ENCODE peak calls at places on chromosomes 7 and 10, in eight cellular contexts. V, P, E, H, O, F, C and W are unnamed samples. For H3K27me3, H3K9me3 and H3K4me1, the result is how much of the 10 kb centered on the place peaks cover.

GRCh38 chr10:102714621-102715455 is at the start of gene SFXN2:
- DNase-seq in F (peak), H (no peak), V (no peak), P (peak), C (no peak), O (peak), E (peak), W (peak)

GRCh38 chr10:63720689-63721088 is 199.5 kb downstream of the REEP3 start:
- DNase-seq in F (no peak), H (no peak), O (no peak), C (no peak), E (no peak), P (no peak), V (no peak), W (no peak)

GRCh38 chr10:49228677-49229076 is 40.5 kb upstream of the TMEM273 start:
- DNase-seq in O (no peak), H (no peak), C (no peak), F (no peak), V (no peak), E (no peak), P (no peak), W (no peak)

GRCh38 chr7:130881091-130881798 is 147.2 kb upstream of the KLF14 start:
- DNase-seq in O (no peak), C (no peak), E (no peak), F (no peak), P (no peak), H (peak), V (no peak), W (no peak)

GRCh38 chr7:158277219-158278141 is 310.1 kb downstream of the PTPRN2 start:
- DNase-seq in F (no peak), C (no peak), E (no peak), V (no peak), P (peak), H (no peak), O (no peak), W (peak)

GRCh38 chr7:44849277-44850210 is 1.7 kb upstream of the H2AZ2 start:
- DNase-seq in V (no peak), O (no peak), E (no peak), H (no peak), F (peak), P (no peak), C (no peak), W (no peak)

GRCh38 chr10:117980216-117980615 is 66.5 kb downstream of the RAB11FIP2 start:
- DNase-seq in V (no peak), E (no peak), P (no peak), F (no peak), H (peak), C (peak), O (no peak), W (no peak)

GRCh38 chr10:59099536-59099935 is 76.9 kb upstream of the PHYHIPL start:
- DNase-seq in C (no peak), V (peak), F (no peak), E (no peak), H (no peak), O (no peak), P (no peak), W (no peak)

GRCh38 chr10:44863344-44864041 is 47.6 kb upstream of the TMEM72 start:
- DNase-seq in F (peak), H (no peak), E (peak), V (no peak), P (no peak), O (no peak), C (no peak), W (no peak)

GRCh38 chr7:44309271-44310091 is 15.9 kb downstream of the CAMK2B start:
- DNase-seq in C (peak), E (peak), P (peak), H (no peak), F (peak), O (peak), V (peak), W (peak)

GRCh38 chr7:3068568-3068967 is 24.9 kb upstream of the CARD11 start:
- DNase-seq in V (no peak), F (no peak), C (no peak), P (no peak), E (no peak), O (no peak), H (no peak), W (no peak)

GRCh38 chr7:31444196-31444595 is 69.7 kb upstream of the ITPRID1 start:
- DNase-seq in O (no peak), E (no peak), F (no peak), V (no peak), H (no peak), C (no peak), P (no peak), W (no peak)

GRCh38 chr7:116177009-116177408 is 33.3 kb upstream of the TES start:
- DNase-seq in E (no peak), O (no peak), F (no peak), C (no peak), P (no peak), H (no peak), V (no peak), W (no peak)

GRCh38 chr7:23604296-23604640 is 7.1 kb downstream of the CCDC126 start:
- DNase-seq in O (no peak), E (no peak), F (no peak), P (no peak), V (no peak), H (no peak), C (peak), W (no peak)

GRCh38 chr10:420154-421121 is 269.0 kb downstream of the DIP2C start:
- DNase-seq in F (no peak), O (no peak), C (peak), E (no peak), H (no peak), P (no peak), V (no peak), W (no peak)

GRCh38 chr7:47669178-47669878 is 87.4 kb upstream of the TNS3 start:
- DNase-seq in E (no peak), C (peak), O (peak), F (peak), V (no peak), H (no peak), P (peak), W (peak)

GRCh38 chr10:788796-789748 is 99.6 kb upstream of the DIP2C start:
- DNase-seq in V (peak), E (no peak), H (peak), P (peak), C (peak), F (peak), O (peak), W (peak)

GRCh38 chr7:41881313-41882130 is 178.6 kb upstream of the INHBA start:
- DNase-seq in P (peak), F (no peak), C (peak), O (peak), E (peak), V (no peak), H (no peak), W (no peak)

GRCh38 chr7:596071-596818 is 76.6 kb upstream of the PDGFA start:
- DNase-seq in O (no peak), H (no peak), F (no peak), P (no peak), C (no peak), V (no peak), E (no peak), W (no peak)

GRCh38 chr7:87129332-87129731 is 22.9 kb upstream of the DMTF1 start:
- DNase-seq in V (no peak), E (no peak), F (no peak), C (no peak), H (no peak), P (no peak), O (no peak), W (no peak)

GRCh38 chr10:22317771-22318565 is 1.8 kb downstream of the COMMD3 start:
- DNase-seq in V (no peak), O (no peak), H (no peak), F (no peak), E (no peak), P (no peak), C (no peak), W (no peak)

GRCh38 chr7:12412407-12412806 is 8.7 kb upstream of the VWDE start:
- DNase-seq in E (no peak), V (no peak), F (no peak), H (no peak), P (no peak), O (no peak), C (no peak), W (no peak)

GRCh38 chr10:60801538-60801937 is 23.3 kb downstream of the CDK1 start:
- DNase-seq in F (no peak), V (no peak), H (no peak), C (peak), P (no peak), E (no peak), O (no peak), W (no peak)

GRCh38 chr7:11060883-11061282 is 87.2 kb downstream of the PHF14 start:
- DNase-seq in E (no peak), O (no peak), P (no peak), C (no peak), F (no peak), H (no peak), V (no peak), W (no peak)

GRCh38 chr7:25122373-25122772 is 2.7 kb downstream of the CYCS start:
- DNase-seq in P (no peak), C (peak), O (no peak), F (no peak), E (no peak), H (no peak), V (no peak), W (no peak)

GRCh38 chr7:100629117-100629711 is 12.1 kb downstream of the TFR2 start:
- DNase-seq in C (peak), V (peak), E (peak), O (no peak), H (no peak), F (no peak), P (no peak), W (no peak)

GRCh38 chr10:24722131-24722675 is 1.5 kb downstream of the ARHGAP21 start:
- DNase-seq in H (no peak), O (no peak), P (no peak), V (no peak), F (no peak), E (no peak), C (no peak), W (no peak)

GRCh38 chr10:122756656-122757055 is 57.0 kb upstream of the C10orf120 start:
- DNase-seq in V (no peak), F (no peak), O (no peak), P (no peak), H (no peak), C (no peak), E (no peak), W (no peak)

GRCh38 chr7:135242096-135242684 is 8.6 kb downstream of the STRA8 start:
- DNase-seq in F (no peak), H (no peak), O (no peak), C (no peak), P (no peak), V (no peak), E (no peak), W (no peak)

GRCh38 chr10:49596836-49597235 is 13.3 kb upstream of the SLC18A3 start:
- DNase-seq in P (no peak), V (no peak), F (no peak), H (no peak), E (no peak), O (no peak), C (no peak), W (peak)

GRCh38 chr7:33108591-33108930 is 643 bp downstream of the RP9 start:
- DNase-seq in V (peak), O (no peak), P (no peak), C (no peak), F (peak), H (no peak), E (peak), W (no peak)

GRCh38 chr7:105268511-105269392 is 120.0 kb downstream of the SRPK2 start:
- DNase-seq in P (no peak), O (no peak), C (peak), E (no peak), V (peak), F (peak), H (peak), W (no peak)

GRCh38 chr7:158061031-158061630 is 526.5 kb downstream of the PTPRN2 start:
- DNase-seq in C (no peak), E (no peak), P (peak), O (no peak), H (no peak), V (no peak), F (no peak), W (no peak)

GRCh38 chr7:157645539-157645938 is 308.7 kb downstream of the DNAJB6 start:
- DNase-seq in V (no peak), H (no peak), P (no peak), C (no peak), E (no peak), O (no peak), F (no peak), W (no peak)

GRCh38 chr7:45580053-45580872 is 6.1 kb downstream of the ADCY1 start:
- DNase-seq in O (no peak), P (no peak), E (no peak), F (no peak), H (no peak), V (peak), C (no peak), W (peak)

GRCh38 chr7:45920543-45921380 is at the start of gene IGFBP3:
- DNase-seq in H (no peak), E (peak), V (peak), P (peak), F (peak), C (peak), O (no peak), W (no peak)

GRCh38 chr10:96974348-96974747 is 142.2 kb downstream of the LCOR start:
- DNase-seq in V (no peak), P (no peak), E (no peak), H (no peak), C (no peak), O (no peak), F (no peak), W (no peak)

GRCh38 chr10:67803588-67804394 is 34.2 kb downstream of the DNAJC12 start:
- DNase-seq in H (no peak), F (no peak), C (no peak), P (no peak), O (no peak), V (no peak), E (no peak), W (no peak)

GRCh38 chr7:78496226-78496625 is 697.7 kb downstream of the PHTF2 start:
- DNase-seq in O (no peak), H (no peak), E (no peak), F (no peak), P (no peak), C (no peak), V (no peak), W (no peak)

GRCh38 chr7:1653500-1653899 is 16.6 kb upstream of the ELFN1 start:
- DNase-seq in E (no peak), H (no peak), O (no peak), C (no peak), V (no peak), P (no peak), F (no peak), W (no peak)
- H3K27me3 ChIP-seq in E (under half), H (under half), O (under half), C (under half), V (under half), P (under half), F (under half), W (under half)

DNA sequence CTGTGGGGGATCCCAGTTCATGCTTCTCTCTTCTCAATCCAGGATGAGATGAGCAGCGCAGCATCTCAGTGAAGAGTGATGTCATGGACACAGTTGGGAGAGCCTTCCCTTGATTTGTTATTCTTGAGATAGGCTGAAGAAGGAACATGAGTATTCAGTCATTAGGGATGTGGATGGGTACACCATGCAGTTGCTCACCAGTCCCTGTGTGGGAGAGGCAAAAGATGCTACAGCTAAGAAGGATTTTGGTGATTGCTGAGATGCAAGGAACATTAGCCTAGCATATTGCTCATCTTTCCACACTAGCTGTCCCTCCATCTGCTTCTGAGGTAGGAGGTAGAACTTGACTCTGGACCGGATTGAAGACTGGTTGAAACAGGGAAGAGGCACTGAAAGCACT is 179.6 kb downstream of the GALNT17 start:
- DNase-seq in H (no peak), E (no peak), P (no peak), C (no peak), V (no peak), O (no peak), F (no peak), W (no peak)
- H3K9me3 ChIP-seq in H (under half), E (under half), P (under half), C (under half), V (under half), O (under half), F (under half), W (under half)

DNA sequence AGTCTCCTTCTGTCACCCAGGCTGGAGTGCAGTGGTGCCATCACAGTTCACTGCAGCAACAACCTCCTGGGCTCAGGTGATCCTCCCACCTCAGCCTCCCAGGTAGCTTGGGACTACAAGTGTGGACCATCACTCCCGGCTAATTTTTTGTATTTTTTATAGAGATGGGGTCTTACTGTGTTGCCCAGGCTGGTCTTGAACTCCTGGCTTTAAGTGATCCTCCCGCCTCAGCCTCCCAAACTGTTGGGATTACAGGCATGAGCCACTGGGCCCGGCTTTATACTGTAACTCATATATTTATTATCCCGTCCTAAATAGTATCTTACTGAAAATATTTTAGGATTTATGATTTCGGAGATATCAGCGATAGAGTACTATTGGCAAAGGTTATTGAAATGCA is 10.9 kb downstream of the EIF4H start:
- DNase-seq in O (no peak), P (no peak), E (no peak), V (no peak), H (no peak), C (no peak), F (no peak), W (no peak)
- H3K4me1 ChIP-seq in O (under half), P (half or more), E (half or more), V (under half), H (under half), C (under half), F (under half), W (half or more)

DNA sequence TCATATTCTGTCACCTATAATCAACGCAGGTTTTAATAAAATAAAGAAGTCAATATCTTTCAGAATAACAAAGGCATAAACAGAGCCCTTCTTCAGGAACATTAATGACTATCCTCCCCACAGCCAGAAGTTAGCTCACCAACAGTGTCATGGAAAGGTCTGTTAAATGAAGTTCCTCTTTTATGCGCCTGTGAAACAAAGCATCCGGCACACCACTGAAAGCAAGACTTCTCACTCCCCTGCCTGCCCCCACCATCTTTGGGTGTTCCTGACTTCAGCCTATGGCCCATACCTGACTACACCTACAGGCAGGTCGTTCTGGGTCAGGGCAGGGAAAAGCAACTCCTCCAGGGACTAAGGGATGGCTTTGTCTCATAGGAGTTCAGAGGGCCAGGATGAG is 205.4 kb downstream of the FANK1 start:
- DNase-seq in F (no peak), E (no peak), P (no peak), H (no peak), O (no peak), C (no peak), V (no peak), W (no peak)
- H3K27me3 ChIP-seq in F (under half), E (under half), P (under half), H (under half), O (under half), C (under half), V (under half), W (under half)

GRCh38 chr7:21454906-21455305 is 27.0 kb downstream of the SP4 start:
- DNase-seq in H (no peak), C (no peak), P (no peak), O (no peak), F (no peak), V (no peak), E (no peak), W (no peak)
- H3K9me3 ChIP-seq in H (under half), C (under half), P (under half), O (under half), F (under half), V (under half), E (under half), W (under half)

GRCh38 chr10:11326919-11327318 is 284.5 kb downstream of the USP6NL start:
- DNase-seq in F (no peak), O (no peak), P (no peak), H (no peak), E (no peak), V (no peak), C (no peak), W (no peak)

GRCh38 chr10:11326241-11326640 is 285.2 kb downstream of the USP6NL start:
- DNase-seq in F (no peak), O (no peak), H (no peak), V (no peak), E (no peak), P (no peak), C (no peak), W (no peak)

GRCh38 chr10:11328264-11329054 is 283.0 kb downstream of the USP6NL start:
- DNase-seq in C (no peak), P (no peak), H (no peak), E (no peak), V (no peak), O (no peak), F (no peak), W (no peak)

GRCh38 chr10:11324761-11325321 is 286.6 kb downstream of the USP6NL start:
- DNase-seq in F (no peak), V (no peak), H (no peak), E (no peak), C (no peak), P (no peak), O (no peak), W (no peak)

GRCh38 chr10:11325817-11326216 is 285.6 kb downstream of the USP6NL start:
- DNase-seq in O (no peak), C (peak), F (no peak), E (no peak), H (no peak), P (no peak), V (no peak), W (no peak)
- H3K4me1 ChIP-seq in O (under half), C (under half), F (under half), E (under half), H (under half), P (under half), V (under half), W (under half)

GRCh38 chr10:112985701-112986510 is 35.9 kb downstream of the TCF7L2 start:
- DNase-seq in V (no peak), H (no peak), O (no peak), P (no peak), C (peak), E (no peak), F (no peak), W (no peak)

GRCh38 chr10:112984756-112985155 is 34.7 kb downstream of the TCF7L2 start:
- DNase-seq in F (no peak), O (no peak), V (no peak), P (no peak), C (no peak), E (no peak), H (no peak), W (no peak)

GRCh38 chr10:112980908-112981307 is 30.9 kb downstream of the TCF7L2 start:
- DNase-seq in C (no peak), V (no peak), H (no peak), F (no peak), P (no peak), E (no peak), O (no peak), W (no peak)

GRCh38 chr10:112981553-112981952 is 31.5 kb downstream of the TCF7L2 start:
- DNase-seq in O (no peak), V (peak), F (no peak), H (no peak), P (no peak), C (peak), E (no peak), W (no peak)

DNA sequence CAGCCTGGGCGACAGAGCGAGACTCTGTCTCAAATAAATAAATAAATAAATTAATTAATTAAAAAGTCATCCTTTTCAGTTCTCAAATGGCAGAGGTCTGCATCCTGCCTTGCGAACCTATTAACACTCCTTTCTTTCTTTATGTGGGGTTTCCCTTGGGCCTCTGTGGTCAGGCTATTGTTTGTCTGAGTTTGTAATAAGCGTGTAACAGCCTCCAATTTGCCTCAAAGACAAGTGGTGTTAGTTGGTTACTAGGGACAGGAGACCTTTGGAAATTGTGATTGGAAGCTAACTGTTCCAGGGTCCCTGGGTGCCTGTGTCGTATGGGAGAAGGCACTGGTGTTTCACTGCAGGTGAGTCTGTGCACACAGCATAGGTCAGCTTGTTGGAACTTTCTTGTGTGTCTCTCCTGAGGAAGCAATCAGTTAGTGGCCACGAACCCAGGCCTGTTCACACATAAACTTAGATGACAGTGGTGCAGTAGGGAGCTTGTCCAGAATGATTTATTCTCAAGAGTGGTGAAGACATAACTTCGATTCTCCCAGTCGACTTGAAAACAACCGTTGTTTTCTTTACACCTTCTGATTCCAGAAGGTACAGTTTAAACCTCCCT is 33.5 kb downstream of the TCF7L2 start:
- DNase-seq in C (no peak), E (no peak), O (no peak), H (no peak), F (no peak), V (no peak), P (no peak), W (no peak)
- H3K27me3 ChIP-seq in C (under half), E (under half), O (under half), H (under half), F (under half), V (under half), P (under half), W (under half)